ENCODE peak calls at places on chromosomes 16 and 17, in four cellular contexts. W is prostate gland, A is colonic mucosa, N is foreskin fibroblast. T is an unnamed sample.

GRCh38 chr17:74739227-74739831 is 2.3 kb downstream of the RAB37 start:
- DNase-seq in W (no peak), A (no peak), N (no peak), T (no peak)

GRCh38 chr16:22945361-22945760 is 131.4 kb downstream of the HS3ST2 start:
- DNase-seq in W (no peak), A (no peak), N (no peak), T (no peak)

GRCh38 chr17:29827179-29827578 is 102.8 kb downstream of the SSH2 start:
- DNase-seq in W (no peak), A (no peak), N (no peak), T (no peak)

GRCh38 chr17:34673995-34674900 is 94.9 kb downstream of the TMEM132E start:
- DNase-seq in W (no peak), A (no peak), N (no peak), T (no peak)

GRCh38 chr17:57949649-57950048 is 5.6 kb downstream of the CUEDC1 start:
- DNase-seq in W (no peak), A (peak), N (no peak), T (no peak)

GRCh38 chr17:83012161-83012800 is 67.1 kb upstream of the METRNL start:
- DNase-seq in W (no peak), A (no peak), N (no peak), T (no peak)

GRCh38 chr17:5793899-5794298 is 209.6 kb upstream of the NLRP1 start:
- DNase-seq in W (no peak), A (no peak), N (no peak), T (no peak)

GRCh38 chr16:67372664-67373063 is 20.6 kb downstream of the TPPP3 start:
- DNase-seq in W (no peak), A (no peak), N (no peak), T (no peak)

GRCh38 chr16:77531741-77532140 is 96.9 kb upstream of the ADAMTS18 start:
- DNase-seq in W (no peak), A (no peak), N (peak), T (no peak)

GRCh38 chr16:1494129-1494640 is 1.0 kb downstream of the TELO2 start:
- DNase-seq in W (peak), A (peak), N (peak), T (peak)

GRCh38 chr16:82011199-82011641 is at the start of gene SDR42E1:
- DNase-seq in W (peak), A (peak), N (no peak), T (no peak)

GRCh38 chr17:21304091-21304490 is 19.6 kb downstream of the MAP2K3 start:
- DNase-seq in W (no peak), A (no peak), N (no peak), T (no peak)

GRCh38 chr16:84738255-84739038 is 38.6 kb downstream of the USP10 start:
- DNase-seq in W (peak), A (peak), N (no peak), T (peak)

GRCh38 chr17:6413073-6413472 is 21.8 kb downstream of the AIPL1 start:
- DNase-seq in W (no peak), A (no peak), N (peak), T (no peak)

GRCh38 chr16:90057738-90058173 is 19.4 kb downstream of the PRDM7 start:
- DNase-seq in W (no peak), A (no peak), N (peak), T (no peak)

GRCh38 chr16:66070140-66070887 is 296.2 kb upstream of the CDH5 start:
- DNase-seq in W (peak), A (peak), N (peak), T (no peak)

GRCh38 chr16:69084301-69084700 is 21.2 kb upstream of the HAS3 start:
- DNase-seq in W (no peak), A (no peak), N (peak), T (no peak)

GRCh38 chr17:68101992-68102758 is 66.6 kb downstream of the KPNA2 start:
- DNase-seq in W (peak), A (peak), N (no peak), T (no peak)

GRCh38 chr17:79461041-79461440 is 149.8 kb downstream of the RBFOX3 start:
- DNase-seq in W (no peak), A (no peak), N (peak), T (no peak)

GRCh38 chr16:29645699-29646187 is 17.3 kb upstream of the SPN start:
- DNase-seq in W (no peak), A (no peak), N (no peak), T (no peak)

GRCh38 chr16:2023098-2023925 is 3.4 kb upstream of the NHERF2 start:
- DNase-seq in W (peak), A (peak), N (peak), T (peak)

GRCh38 chr16:7313170-7313569 is 19.5 kb upstream of the RBFOX1 start:
- DNase-seq in W (no peak), A (no peak), N (no peak), T (peak)

GRCh38 chr17:35801583-35802224 is 6.3 kb upstream of the MMP28 start:
- DNase-seq in W (peak), A (peak), N (peak), T (peak)

GRCh38 chr17:2937331-2938003 is 125.9 kb downstream of the OR1D5 start:
- DNase-seq in W (no peak), A (no peak), N (peak), T (no peak)

GRCh38 chr16:18969050-18969854 is 14.5 kb upstream of the TMC7 start:
- DNase-seq in W (peak), A (peak), N (peak), T (peak)

GRCh38 chr16:85751665-85752501 is 987 bp upstream of the C16orf74 start:
- DNase-seq in W (no peak), A (no peak), N (peak), T (no peak)

GRCh38 chr16:2857451-2858244 is at the start of gene PRSS22:
- DNase-seq in W (peak), A (peak), N (no peak), T (peak)

GRCh38 chr16:83586036-83586810 is 221.6 kb upstream of the HSBP1 start:
- DNase-seq in W (no peak), A (no peak), N (no peak), T (no peak)
- TF ChIP-seq CTCF in W (no peak), A (no peak), N (no peak), T (no peak)

GRCh38 chr16:28553776-28554633 is at the start of gene SGF29:
- DNase-seq in W (peak), A (peak), N (peak), T (peak)
- TF ChIP-seq CTCF in W (peak), A (no peak), N (no peak), T (no peak)

DNA sequence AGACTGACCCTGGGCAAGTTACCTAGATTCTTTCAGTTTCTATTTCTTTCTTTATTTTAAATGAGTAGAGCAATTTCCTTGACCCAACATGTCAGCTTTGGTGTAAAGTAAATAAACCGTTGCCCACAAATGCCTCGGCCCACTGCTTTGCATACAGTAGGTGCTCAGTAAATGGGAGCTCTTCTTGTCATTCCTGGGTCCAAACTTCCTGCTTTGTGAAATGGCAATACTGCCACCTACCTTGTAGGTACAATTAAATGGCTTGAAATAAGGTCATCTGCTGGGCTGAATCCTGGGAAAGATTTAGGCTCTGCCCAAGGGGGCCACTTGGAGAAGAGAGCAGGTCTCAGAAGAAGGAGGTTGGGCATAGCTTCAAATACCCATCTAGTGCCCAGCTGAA is 253.0 kb downstream of the HS3ST3B1 start:
- DNase-seq in W (no peak), A (no peak), N (no peak), T (no peak)
- TF ChIP-seq CTCF in W (no peak), A (no peak), N (no peak), T (no peak)

GRCh38 chr17:7475764-7476422 is 3.5 kb downstream of the ZBTB4 start:
- DNase-seq in W (no peak), A (peak), N (peak), T (no peak)
- TF ChIP-seq CTCF in W (no peak), A (no peak), N (no peak), T (no peak)

GRCh38 chr17:76707985-76708807 is 2.6 kb downstream of the MXRA7 start:
- DNase-seq in W (no peak), A (no peak), N (no peak), T (peak)
- TF ChIP-seq CTCF in W (no peak), A (no peak), N (no peak), T (peak)

GRCh38 chr17:20095366-20096080 is 86.4 kb downstream of the SPECC1 start:
- DNase-seq in W (peak), A (no peak), N (peak), T (peak)
- TF ChIP-seq CTCF in W (no peak), A (no peak), N (peak), T (peak)

GRCh38 chr17:44919885-44920564 is 4.7 kb upstream of the GFAP start:
- DNase-seq in W (peak), A (peak), N (peak), T (peak)
- TF ChIP-seq CTCF in W (peak), A (peak), N (peak), T (peak)

DNA sequence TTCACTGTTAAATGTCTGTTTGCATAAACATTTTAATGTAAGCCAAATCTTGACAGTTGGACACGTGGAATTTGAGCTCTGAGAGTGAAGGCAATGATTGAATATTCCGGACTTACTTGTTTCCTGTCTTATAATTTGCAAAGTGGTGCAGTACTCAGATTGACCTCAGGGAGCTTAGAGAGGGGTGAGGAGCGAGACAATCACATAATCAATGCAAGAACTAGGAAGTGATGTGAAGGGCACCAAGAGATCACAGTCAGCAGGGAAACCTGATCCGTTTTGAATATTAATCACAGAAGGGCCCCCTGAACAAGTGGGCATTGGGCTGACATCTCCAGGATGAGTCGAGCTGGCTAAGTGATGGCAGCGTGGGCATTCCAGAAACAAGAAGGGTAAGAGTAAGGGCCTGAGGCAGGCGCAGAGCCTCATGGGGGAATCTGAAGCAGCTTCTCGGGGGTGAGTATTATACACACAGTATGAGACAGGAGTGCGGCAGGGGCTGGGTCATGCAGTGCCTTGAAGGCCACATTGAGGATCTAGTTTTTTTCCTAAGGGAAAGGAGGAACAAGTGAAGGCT is 26.1 kb downstream of the TEX2 start:
- DNase-seq in W (no peak), A (no peak), N (no peak), T (no peak)
- TF ChIP-seq CTCF in W (no peak), A (no peak), N (no peak), T (peak)

GRCh38 chr17:409308-409847 is 56.8 kb upstream of the RPH3AL start:
- DNase-seq in W (no peak), A (no peak), N (no peak), T (no peak)

GRCh38 chr17:400257-400656 is 47.6 kb upstream of the RPH3AL start:
- DNase-seq in W (no peak), A (no peak), N (no peak), T (no peak)

GRCh38 chr17:409848-410673 is 57.5 kb upstream of the RPH3AL start:
- DNase-seq in W (peak), A (peak), N (peak), T (peak)

GRCh38 chr17:404703-405102 is 52.1 kb upstream of the RPH3AL start:
- DNase-seq in W (no peak), A (no peak), N (no peak), T (no peak)
- TF ChIP-seq CTCF in W (no peak), A (no peak), N (no peak), T (no peak)

GRCh38 chr17:75773121-75773807 is 8.3 kb upstream of the GALK1 start:
- DNase-seq in W (no peak), A (no peak), N (no peak), T (no peak)
- TF ChIP-seq CTCF in W (no peak), A (no peak), N (no peak), T (no peak)

T was measured in glutamatergic neuron.